ENCODE peak calls at places on chromosomes 13 and 19, in nine cellular contexts. O is activated naive CD8-positive, alpha-beta T cell treated with anti-CD3 and anti-CD28 coated beads, Interleukin-2, amount 50 U/mL, for 24 hours; Y is non-pigmented ciliary epithelial cell; N is neural crest cell; C is activated effector memory CD4-positive, alpha-beta T cell treated with Interleukin-2 at 50 U/mL for 16 hours; K is retinal pigment epithelial cell; P is H54; Q is AG04450; S is stimulated activated naive CD4-positive, alpha-beta T cell. J is an unnamed sample.

GRCh38 chr13:101695870-101696516 is 243.5 kb downstream of the ITGBL1 start:
- DNase-seq in P (no peak), C (no peak), Y (no peak), S (no peak), N (no peak), Q (no peak), K (no peak), O (no peak), J (no peak)

GRCh38 chr13:30020726-30021312 is 170.4 kb upstream of the UBL3 start:
- DNase-seq in K (no peak), C (no peak), N (no peak), O (no peak), Y (no peak), S (no peak), Q (no peak), P (peak), J (no peak)

GRCh38 chr19:16355293-16356043 is 30.8 kb downstream of the KLF2 start:
- DNase-seq in Q (no peak), N (no peak), S (peak), O (no peak), K (no peak), P (peak), C (no peak), Y (no peak), J (no peak)

GRCh38 chr19:7915250-7916136 is 863 bp downstream of the TGFBR3L start:
- DNase-seq in Y (no peak), O (no peak), K (no peak), C (no peak), P (no peak), S (no peak), N (no peak), Q (no peak), J (no peak)

GRCh38 chr13:44815507-44816074 is 173.7 kb downstream of the NUFIP1 start:
- DNase-seq in P (peak), S (no peak), N (no peak), O (peak), Y (peak), C (no peak), K (peak), Q (peak), J (peak)

GRCh38 chr19:16921766-16922591 is 33.2 kb downstream of the F2RL3 start:
- DNase-seq in P (no peak), K (no peak), S (no peak), Q (no peak), O (no peak), C (no peak), N (no peak), Y (no peak), J (no peak)

GRCh38 chr13:28438067-28438466 is 56.9 kb downstream of the FLT1 start:
- DNase-seq in K (no peak), N (no peak), Q (no peak), C (no peak), P (no peak), S (no peak), Y (no peak), O (no peak), J (no peak)

GRCh38 chr19:14890616-14891379 is 4.9 kb upstream of the OR7A17 start:
- DNase-seq in S (no peak), Q (no peak), O (no peak), N (no peak), Y (no peak), C (no peak), P (no peak), K (no peak), J (no peak)

GRCh38 chr13:98972627-98973026 is 5.2 kb downstream of the DOCK9 start:
- DNase-seq in O (no peak), N (no peak), K (peak), P (peak), Q (no peak), Y (peak), C (no peak), S (no peak), J (no peak)

GRCh38 chr13:113273856-113274590 is 23.0 kb upstream of the LAMP1 start:
- DNase-seq in N (no peak), K (peak), O (no peak), Y (peak), P (peak), C (no peak), Q (no peak), S (no peak), J (no peak)

GRCh38 chr19:35063940-35064818 is 22.7 kb downstream of the HPN start:
- DNase-seq in Y (peak), P (peak), C (no peak), Q (no peak), O (no peak), S (no peak), N (no peak), K (peak), J (no peak)

GRCh38 chr13:98189841-98190505 is 12.9 kb upstream of the RNF113B start:
- DNase-seq in O (no peak), Q (no peak), N (no peak), K (no peak), C (no peak), S (no peak), P (no peak), Y (no peak), J (no peak)

GRCh38 chr19:49988433-49988832 is 27.5 kb upstream of the SIGLEC11 start:
- DNase-seq in S (no peak), N (no peak), C (no peak), O (no peak), Q (peak), Y (peak), K (no peak), P (peak), J (no peak)

GRCh38 chr13:57716295-57716694 is 84.8 kb downstream of the PCDH17 start:
- DNase-seq in O (no peak), S (no peak), Y (no peak), Q (no peak), P (no peak), N (no peak), K (no peak), C (no peak), J (no peak)

GRCh38 chr19:10701955-10702307 is 692 bp downstream of the QTRT1 start:
- DNase-seq in K (no peak), O (peak), C (no peak), S (no peak), Q (no peak), Y (no peak), P (no peak), N (peak), J (no peak)

GRCh38 chr19:6556480-6556879 is 25.7 kb downstream of the TNFSF9 start:
- DNase-seq in Y (no peak), P (no peak), Q (no peak), S (no peak), N (no peak), K (no peak), O (peak), C (no peak), J (no peak)

GRCh38 chr13:76903544-76904162 is 17.4 kb upstream of the KCTD12 start:
- DNase-seq in P (peak), Y (no peak), S (peak), K (peak), Q (peak), O (peak), N (peak), C (peak), J (no peak)

GRCh38 chr19:13993554-13994308 is 12.4 kb downstream of the RFX1 start:
- DNase-seq in C (no peak), Q (no peak), K (no peak), N (no peak), S (no peak), Y (no peak), O (no peak), P (no peak), J (no peak)

GRCh38 chr13:94073006-94073744 is 406.3 kb downstream of the DCT start:
- DNase-seq in K (no peak), O (no peak), S (no peak), Y (peak), C (no peak), P (no peak), Q (peak), N (no peak), J (peak)

GRCh38 chr13:64248371-64249065 is 2832.9 kb upstream of the PCDH20 start:
- DNase-seq in S (no peak), Y (peak), Q (no peak), C (no peak), N (no peak), O (no peak), K (no peak), P (no peak), J (no peak)

GRCh38 chr19:55695511-55696290 is 20.7 kb downstream of the EPN1 start:
- DNase-seq in Q (no peak), K (no peak), O (no peak), Y (no peak), S (no peak), C (no peak), N (no peak), P (no peak), J (no peak)

GRCh38 chr19:54882758-54883157 is 8.7 kb downstream of the FCAR start:
- DNase-seq in S (no peak), Q (no peak), C (no peak), K (no peak), P (no peak), O (no peak), N (no peak), Y (no peak), J (no peak)

GRCh38 chr19:38046254-38047047 is 139.4 kb downstream of the SIPA1L3 start:
- DNase-seq in C (no peak), Y (no peak), K (no peak), Q (no peak), O (peak), P (no peak), N (no peak), S (no peak), J (no peak)

GRCh38 chr19:32291876-32292275 is 53.5 kb upstream of the ZNF507 start:
- DNase-seq in P (no peak), S (no peak), Y (no peak), N (no peak), K (no peak), C (no peak), O (no peak), Q (no peak), J (no peak)

GRCh38 chr19:35206379-35206778 is 22.2 kb downstream of the FAM187B start:
- DNase-seq in Q (no peak), C (peak), S (peak), N (no peak), O (no peak), P (no peak), Y (no peak), K (no peak), J (no peak)

GRCh38 chr13:113668491-113668971 is 1.5 kb downstream of the GRK1 start:
- DNase-seq in Q (no peak), N (no peak), S (no peak), P (no peak), Y (no peak), K (no peak), C (no peak), O (no peak), J (no peak)

GRCh38 chr19:27971071-27971470 is 1241.9 kb downstream of the UQCRFS1 start:
- DNase-seq in P (no peak), O (no peak), C (no peak), N (no peak), Y (no peak), S (no peak), Q (no peak), K (peak), J (no peak)

GRCh38 chr19:5243878-5244277 is 96.7 kb downstream of the PTPRS start:
- DNase-seq in P (no peak), O (no peak), Y (no peak), Q (no peak), S (no peak), N (no peak), K (no peak), C (no peak), J (no peak)

GRCh38 chr19:13163609-13164364 is 13.6 kb downstream of the IER2 start:
- DNase-seq in P (peak), O (peak), C (peak), Y (no peak), S (peak), Q (peak), N (peak), K (peak), J (peak)

GRCh38 chr19:46016426-46017094 is 6.3 kb downstream of the PGLYRP1 start:
- DNase-seq in O (peak), C (peak), P (peak), Y (no peak), K (no peak), S (peak), Q (peak), N (peak), J (peak)

GRCh38 chr13:75371223-75371622 is 110.7 kb downstream of the TBC1D4 start:
- DNase-seq in S (no peak), N (no peak), K (no peak), P (no peak), Y (no peak), Q (no peak), O (no peak), C (no peak), J (no peak)

GRCh38 chr13:111844222-111844671 is 222.7 kb upstream of the SOX1 start:
- DNase-seq in Y (no peak), Q (no peak), N (no peak), P (no peak), O (no peak), C (no peak), K (no peak), S (no peak), J (no peak)

GRCh38 chr13:26220575-26220974 is 1.5 kb downstream of the RNF6 start:
- DNase-seq in O (no peak), C (no peak), Y (peak), S (no peak), K (peak), P (no peak), N (no peak), Q (no peak), J (no peak)

GRCh38 chr13:73065665-73066350 is 7.0 kb downstream of the KLF5 start:
- DNase-seq in Q (no peak), P (no peak), C (no peak), O (no peak), Y (no peak), K (no peak), N (no peak), S (no peak), J (no peak)

GRCh38 chr19:45163751-45164150 is 3.0 kb upstream of the NKPD1 start:
- DNase-seq in N (no peak), S (no peak), C (no peak), Q (no peak), O (no peak), Y (no peak), K (no peak), P (no peak), J (no peak)

GRCh38 chr19:6828306-6828697 is 55.8 kb downstream of the VAV1 start:
- DNase-seq in Y (no peak), P (peak), Q (no peak), O (no peak), C (no peak), K (no peak), S (no peak), N (no peak), J (no peak)

GRCh38 chr13:21079761-21080730 is 18.7 kb upstream of the LATS2 start:
- DNase-seq in O (no peak), C (no peak), N (no peak), Y (peak), P (peak), S (no peak), Q (peak), K (peak), J (peak)

GRCh38 chr19:1255186-1256161 is 7.1 kb downstream of the MIDN start:
- DNase-seq in K (no peak), Q (no peak), N (no peak), P (no peak), C (no peak), O (no peak), S (no peak), Y (no peak), J (no peak)